ENCODE peak calls at places on chromosome X, in nine cellular contexts. J is SK-N-SH, Q is GM23248, O is OCI-LY7, N is PC-3, V is hepatocyte, U is HCT116, W is GM23338, Z is neural progenitor cell. L is an unnamed sample.

GRCh38 chrX:132415012-132415411 is 73.8 kb downstream of the MBNL3 start:
- DNase-seq in J (no peak), Q (no peak), O (no peak), N (no peak), V (no peak), U (no peak), W (no peak), Z (no peak), L (no peak)

GRCh38 chrX:110758781-110759180 is 36.8 kb downstream of the CHRDL1 start:
- DNase-seq in J (no peak), Q (no peak), O (no peak), N (no peak), V (no peak), U (no peak), W (no peak), Z (no peak), L (no peak)

GRCh38 chrX:80011522-80011921 is 3.0 kb upstream of the TBX22 start:
- DNase-seq in J (no peak), Q (no peak), O (no peak), N (no peak), V (no peak), U (no peak), W (no peak), Z (no peak), L (no peak)

GRCh38 chrX:43750248-43750676 is 94.2 kb downstream of the MAOA start:
- DNase-seq in J (peak; percentile 48), Q (peak; percentile 59), O (peak; percentile 61), N (peak; percentile 71), V (peak; percentile 77), U (peak; percentile 31), W (peak; percentile 76), Z (peak; percentile 80), L (peak; percentile 70)

GRCh38 chrX:110310896-110311295 is 7.0 kb downstream of the AMMECR1 start:
- DNase-seq in J (no peak), Q (no peak), O (no peak), N (no peak), V (peak; percentile 6), U (no peak), W (no peak), Z (no peak), L (peak; percentile 93)

GRCh38 chrX:19707472-19707871 is 179.9 kb downstream of the SH3KBP1 start:
- DNase-seq in J (peak; percentile 17), Q (no peak), O (no peak), N (no peak), V (no peak), U (no peak), W (no peak), Z (no peak), L (no peak)

GRCh38 chrX:138765061-138765460 is 53.5 kb upstream of the FGF13 start:
- DNase-seq in J (no peak), Q (peak; percentile 80), O (no peak), N (peak; percentile 41), V (no peak), U (no peak), W (no peak), Z (no peak), L (no peak)

GRCh38 chrX:119427024-119427794 is 28.1 kb downstream of the SLC25A43 start:
- DNase-seq in J (no peak), Q (peak; percentile 26), O (peak; percentile 78), N (peak; percentile 18), V (no peak), U (no peak), W (peak; percentile 10), Z (peak; percentile 58), L (peak; percentile 9)

GRCh38 chrX:19544693-19545305 is 29.5 kb upstream of the MAP3K15 start:
- DNase-seq in J (peak; percentile 76), Q (peak; percentile 59), O (peak; percentile 58), N (peak; percentile 76), V (peak; percentile 71), U (peak; percentile 16), W (peak; percentile 69), Z (peak; percentile 55), L (peak; percentile 55)

GRCh38 chrX:117996918-117997480 is 119.6 kb downstream of the KLHL13 start:
- DNase-seq in J (peak; percentile 14), Q (no peak), O (no peak), N (peak; percentile 65), V (no peak), U (no peak), W (peak; percentile 14), Z (no peak), L (no peak)

GRCh38 chrX:16573781-16574180 is 76.2 kb upstream of the S100G start:
- DNase-seq in J (no peak), Q (peak; percentile 84), O (no peak), N (peak; percentile 23), V (no peak), U (no peak), W (no peak), Z (no peak), L (no peak)

DNA sequence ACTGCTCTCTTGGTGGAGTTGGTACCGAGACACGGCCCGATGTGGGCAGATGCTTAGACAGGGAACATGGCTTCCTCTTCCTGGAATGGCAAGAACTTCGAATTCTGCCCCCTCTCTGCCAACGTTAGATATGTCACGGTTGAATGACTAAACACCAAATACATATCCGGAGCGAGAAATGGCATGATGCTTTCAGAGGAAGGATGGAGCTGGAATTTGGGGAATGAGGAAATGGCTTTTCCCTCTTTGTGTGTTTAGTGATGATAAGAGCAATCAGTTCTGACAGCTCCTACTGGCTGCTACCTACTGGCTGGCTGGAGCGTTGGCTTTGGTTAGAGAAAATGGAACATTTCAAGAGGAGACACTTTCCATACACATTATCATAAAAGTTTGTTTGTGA is 140.0 kb downstream of the DHRSX start:
- DNase-seq in J (no peak), Q (no peak), O (no peak), N (no peak), V (no peak), U (no peak), W (peak; percentile 49), Z (no peak), L (no peak)
- TF ChIP-seq EZH2phosphoT487 in J (no peak), Q (no peak), O (no peak), N (no peak), V (no peak), U (no peak), W (no peak), Z (no peak), L (no peak)

GRCh38 chrX:1244164-1245076 is 24.2 kb upstream of the CSF2RA start:
- DNase-seq in J (no peak), Q (no peak), O (peak; percentile 57), N (peak; percentile 6), V (peak; percentile 28), U (no peak), W (peak; percentile 83), Z (peak; percentile 87), L (peak; percentile 24)

GRCh38 chrX:1248381-1249061 is 20.1 kb upstream of the CSF2RA start:
- DNase-seq in J (no peak), Q (peak; percentile 12), O (no peak), N (no peak), V (peak; percentile 48), U (no peak), W (peak; percentile 99), Z (peak; percentile 97), L (no peak)

GRCh38 chrX:1249101-1249887 is 19.3 kb upstream of the CSF2RA start:
- DNase-seq in J (no peak), Q (peak; percentile 36), O (peak; percentile 80), N (peak; percentile 29), V (peak; percentile 69), U (no peak), W (peak; percentile 86), Z (peak; percentile 82), L (no peak)

GRCh38 chrX:1242901-1243402 is 25.7 kb upstream of the CSF2RA start:
- DNase-seq in J (no peak), Q (no peak), O (no peak), N (peak; percentile 39), V (no peak), U (no peak), W (peak; percentile 54), Z (no peak), L (no peak)

DNA sequence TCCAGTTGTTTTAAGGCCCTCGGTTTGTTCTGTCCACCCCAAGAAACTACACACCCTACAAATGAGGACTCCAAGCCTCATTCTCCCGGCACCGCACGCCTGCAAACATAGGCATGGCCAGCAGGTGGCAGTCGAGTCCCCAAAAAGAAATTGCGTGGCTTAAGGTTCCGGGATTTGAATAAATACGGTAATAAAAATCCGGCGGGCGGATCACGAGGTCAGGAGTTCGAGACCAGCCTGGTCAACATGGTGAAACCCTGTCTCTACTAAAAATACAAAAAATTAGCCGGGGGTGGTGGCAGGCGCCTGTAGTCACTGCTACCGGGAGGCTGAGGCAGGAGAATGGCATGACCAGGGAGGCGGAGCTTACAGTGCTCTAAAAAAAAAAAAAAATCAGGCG is 21.8 kb upstream of the CSF2RA start:
- DNase-seq in J (peak; percentile 44), Q (peak; percentile 61), O (peak; percentile 85), N (peak; percentile 82), V (peak; percentile 67), U (peak; percentile 74), W (peak; percentile 86), Z (peak; percentile 72), L (peak; percentile 62)
- TF ChIP-seq EZH2phosphoT487 in J (no peak), Q (no peak), O (no peak), N (no peak), V (no peak), U (no peak), W (no peak), Z (no peak), L (no peak)

GRCh38 chrX:2334237-2334636 is 166.5 kb downstream of the DHRSX start:
- DNase-seq in J (no peak), Q (no peak), O (no peak), N (peak; percentile 4), V (no peak), U (no peak), W (no peak), Z (no peak), L (no peak)

GRCh38 chrX:2327423-2327822 is 173.4 kb downstream of the DHRSX start:
- DNase-seq in J (no peak), Q (no peak), O (no peak), N (no peak), V (no peak), U (no peak), W (no peak), Z (no peak), L (no peak)

GRCh38 chrX:2325076-2325784 is 175.5 kb downstream of the DHRSX start:
- DNase-seq in J (peak; percentile 49), Q (no peak), O (no peak), N (no peak), V (no peak), U (no peak), W (no peak), Z (no peak), L (no peak)

GRCh38 chrX:2330910-2331309 is 169.9 kb downstream of the DHRSX start:
- DNase-seq in J (no peak), Q (no peak), O (no peak), N (no peak), V (no peak), U (no peak), W (no peak), Z (no peak), L (no peak)

DNA sequence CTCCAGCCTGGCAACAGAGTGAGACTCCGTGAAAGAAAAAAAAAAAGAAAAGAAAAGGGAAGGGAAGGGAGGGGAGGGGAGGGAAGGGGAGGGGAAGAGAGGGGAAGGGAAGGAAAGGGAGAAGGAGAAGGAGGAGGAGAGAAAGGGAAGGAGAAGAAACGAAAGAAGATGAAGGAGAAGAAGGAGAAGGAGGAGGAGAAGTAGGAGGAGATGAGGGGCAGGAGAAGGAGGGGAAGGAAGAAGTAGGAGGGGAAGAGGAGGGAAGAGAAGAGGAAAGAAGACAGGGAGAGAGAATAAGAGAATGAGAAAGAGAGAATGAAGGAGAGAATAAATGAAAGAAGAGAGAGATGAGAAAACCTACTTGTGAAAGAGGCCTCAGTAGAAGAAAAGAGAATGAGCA is 170.3 kb downstream of the DHRSX start:
- DNase-seq in J (no peak), Q (no peak), O (no peak), N (no peak), V (no peak), U (no peak), W (no peak), Z (no peak), L (no peak)
- TF ChIP-seq EZH2phosphoT487 in J (no peak), Q (no peak), O (no peak), N (no peak), V (no peak), U (no peak), W (no peak), Z (no peak), L (no peak)

GRCh38 chrX:54786972-54787371 is 11.1 kb downstream of the ITIH6 start:
- DNase-seq in J (no peak), Q (no peak), O (peak; percentile 33), N (peak; percentile 53), V (no peak), U (no peak), W (peak; percentile 30), Z (no peak), L (peak; percentile 20)
- TF ChIP-seq EZH2phosphoT487 in J (no peak), Q (no peak), O (no peak), N (no peak), V (no peak), U (no peak), W (no peak), Z (no peak), L (no peak)